ENCODE peak calls at places on chromosome 7, in five cellular contexts. One of them, this sample, is unnamed.

GRCh38 chr7:131521651-131522163 is 34.7 kb downstream of the PODXL start:
- DNase-seq in psoas muscle: no peak
- DNase-seq in kidney: peak; percentile 78
- DNase-seq in CD4-positive, alpha-beta T cell: no peak
- DNase-seq in right atrium auricular region: no peak
- DNase-seq in this sample: no peak

GRCh38 chr7:33853361-33854062 is 51.8 kb upstream of the BMPER start:
- DNase-seq in CD4-positive, alpha-beta T cell: no peak
- DNase-seq in psoas muscle: no peak
- DNase-seq in right atrium auricular region: no peak
- DNase-seq in kidney: no peak
- DNase-seq in this sample: no peak

GRCh38 chr7:37391791-37392672 is 56.6 kb downstream of the ELMO1 start:
- DNase-seq in kidney: no peak
- DNase-seq in right atrium auricular region: no peak
- DNase-seq in CD4-positive, alpha-beta T cell: no peak
- DNase-seq in psoas muscle: no peak
- DNase-seq in this sample: no peak

GRCh38 chr7:36186359-36186758 is 33.3 kb downstream of the EEPD1 start:
- DNase-seq in psoas muscle: no peak
- DNase-seq in CD4-positive, alpha-beta T cell: no peak
- DNase-seq in right atrium auricular region: no peak
- DNase-seq in kidney: no peak
- DNase-seq in this sample: no peak

GRCh38 chr7:81859433-81859832 is 89.6 kb upstream of the HGF start:
- DNase-seq in psoas muscle: no peak
- DNase-seq in kidney: no peak
- DNase-seq in CD4-positive, alpha-beta T cell: no peak
- DNase-seq in right atrium auricular region: no peak
- DNase-seq in this sample: no peak

GRCh38 chr7:130365511-130366441 is 14.5 kb upstream of the CPA1 start:
- DNase-seq in psoas muscle: peak; percentile 87
- DNase-seq in CD4-positive, alpha-beta T cell: no peak
- DNase-seq in right atrium auricular region: no peak
- DNase-seq in kidney: no peak
- DNase-seq in this sample: no peak

GRCh38 chr7:12436126-12436525 is 32.5 kb upstream of the VWDE start:
- DNase-seq in right atrium auricular region: no peak
- DNase-seq in CD4-positive, alpha-beta T cell: no peak
- DNase-seq in kidney: no peak
- DNase-seq in psoas muscle: no peak
- DNase-seq in this sample: no peak

GRCh38 chr7:130865408-130866236 is 131.6 kb upstream of the KLF14 start:
- DNase-seq in psoas muscle: no peak
- DNase-seq in kidney: no peak
- DNase-seq in right atrium auricular region: no peak
- DNase-seq in CD4-positive, alpha-beta T cell: no peak
- DNase-seq in this sample: no peak

GRCh38 chr7:143954163-143954894 is at the start of gene OR2F1:
- DNase-seq in right atrium auricular region: no peak
- DNase-seq in kidney: no peak
- DNase-seq in CD4-positive, alpha-beta T cell: no peak
- DNase-seq in psoas muscle: no peak
- DNase-seq in this sample: no peak

GRCh38 chr7:12684186-12684585 is 3.2 kb upstream of the ARL4A start:
- DNase-seq in CD4-positive, alpha-beta T cell: no peak
- DNase-seq in kidney: no peak
- DNase-seq in psoas muscle: no peak
- DNase-seq in right atrium auricular region: no peak
- DNase-seq in this sample: no peak

GRCh38 chr7:83259064-83259463 is 96.4 kb upstream of the PCLO start:
- DNase-seq in right atrium auricular region: no peak
- DNase-seq in CD4-positive, alpha-beta T cell: no peak
- DNase-seq in psoas muscle: no peak
- DNase-seq in kidney: no peak
- DNase-seq in this sample: no peak

GRCh38 chr7:12389089-12389700 is 14.5 kb downstream of the VWDE start:
- DNase-seq in psoas muscle: no peak
- DNase-seq in CD4-positive, alpha-beta T cell: peak; percentile 7
- DNase-seq in right atrium auricular region: no peak
- DNase-seq in kidney: no peak
- DNase-seq in this sample: peak; percentile 33

GRCh38 chr7:82729172-82730030 is 285.8 kb upstream of the CACNA2D1 start:
- DNase-seq in right atrium auricular region: no peak
- DNase-seq in kidney: no peak
- DNase-seq in psoas muscle: no peak
- DNase-seq in CD4-positive, alpha-beta T cell: no peak
- DNase-seq in this sample: no peak

GRCh38 chr7:24573554-24574338 is 494 bp downstream of the PALS2 start:
- DNase-seq in kidney: peak; percentile 83
- DNase-seq in right atrium auricular region: peak; percentile 60
- DNase-seq in psoas muscle: peak; percentile 67
- DNase-seq in CD4-positive, alpha-beta T cell: peak; percentile 13
- DNase-seq in this sample: peak; percentile 51

GRCh38 chr7:75798770-75799169 is 14.8 kb downstream of the CCL24 start:
- DNase-seq in kidney: no peak
- DNase-seq in right atrium auricular region: no peak
- DNase-seq in CD4-positive, alpha-beta T cell: no peak
- DNase-seq in psoas muscle: no peak
- DNase-seq in this sample: no peak

GRCh38 chr7:2241580-2242540 is at the start of the genes MRM2 and NUDT1:
- DNase-seq in kidney: peak; percentile 94
- DNase-seq in psoas muscle: peak; percentile 92
- DNase-seq in CD4-positive, alpha-beta T cell: peak; percentile 28
- DNase-seq in right atrium auricular region: peak; percentile 85
- DNase-seq in this sample: peak; percentile 41

GRCh38 chr7:97732567-97733275 is 835 bp downstream of the TAC1 start:
- DNase-seq in psoas muscle: no peak
- DNase-seq in CD4-positive, alpha-beta T cell: no peak
- DNase-seq in right atrium auricular region: no peak
- DNase-seq in kidney: peak; percentile 65
- DNase-seq in this sample: no peak

GRCh38 chr7:147896121-147896520 is 694.4 kb upstream of the C7orf33 start:
- DNase-seq in kidney: no peak
- DNase-seq in psoas muscle: no peak
- DNase-seq in right atrium auricular region: no peak
- DNase-seq in CD4-positive, alpha-beta T cell: no peak
- DNase-seq in this sample: no peak

GRCh38 chr7:34158311-34158710 is 253.0 kb downstream of the BMPER start:
- DNase-seq in right atrium auricular region: peak; percentile 76
- DNase-seq in CD4-positive, alpha-beta T cell: no peak
- DNase-seq in psoas muscle: peak; percentile 85
- DNase-seq in kidney: no peak
- DNase-seq in this sample: no peak

DNA sequence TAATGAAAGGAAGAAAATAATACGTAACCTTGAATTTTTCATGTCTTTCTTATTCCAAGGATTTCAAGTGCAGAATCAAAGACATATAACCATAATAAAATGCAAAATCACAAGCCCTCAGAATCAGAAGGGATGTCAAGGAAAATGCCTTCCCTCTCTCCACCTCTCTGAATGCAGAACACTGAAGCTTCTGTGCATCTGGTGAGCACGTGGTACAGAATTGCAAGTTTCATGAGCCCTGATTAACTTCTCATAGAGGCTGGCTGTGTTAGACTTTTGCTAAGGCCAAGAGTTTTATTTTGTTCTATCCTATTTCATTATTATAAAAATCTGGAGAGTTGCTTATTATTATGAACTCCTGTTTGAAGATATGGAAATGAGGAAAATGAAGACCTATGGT is 533.7 kb upstream of the POM121L12 start:
- DNase-seq in psoas muscle: no peak
- DNase-seq in CD4-positive, alpha-beta T cell: no peak
- DNase-seq in right atrium auricular region: no peak
- DNase-seq in kidney: no peak
- DNase-seq in this sample: no peak
- H3K27ac ChIP-seq in psoas muscle: no peak overlapping the region
- H3K27ac ChIP-seq in CD4-positive, alpha-beta T cell: no peak overlapping the region
- H3K27ac ChIP-seq in right atrium auricular region: no peak overlapping the region
- H3K27ac ChIP-seq in kidney: no peak overlapping the region
- H3K27ac ChIP-seq in this sample: no peak overlapping the region

GRCh38 chr7:157404845-157405481 is 68.2 kb downstream of the DNAJB6 start:
- DNase-seq in right atrium auricular region: peak; percentile 76
- DNase-seq in CD4-positive, alpha-beta T cell: no peak
- DNase-seq in psoas muscle: no peak
- DNase-seq in kidney: peak; percentile 38
- DNase-seq in this sample: no peak

GRCh38 chr7:157401567-157402387 is 65.0 kb downstream of the DNAJB6 start:
- DNase-seq in right atrium auricular region: no peak
- DNase-seq in kidney: peak; percentile 50
- DNase-seq in CD4-positive, alpha-beta T cell: no peak
- DNase-seq in psoas muscle: no peak
- DNase-seq in this sample: no peak

GRCh38 chr7:157404002-157404401 is 67.2 kb downstream of the DNAJB6 start:
- DNase-seq in psoas muscle: no peak
- DNase-seq in CD4-positive, alpha-beta T cell: no peak
- DNase-seq in kidney: no peak
- DNase-seq in right atrium auricular region: no peak
- DNase-seq in this sample: no peak

GRCh38 chr7:157402388-157402703 is 65.5 kb downstream of the DNAJB6 start:
- DNase-seq in kidney: peak; percentile 57
- DNase-seq in CD4-positive, alpha-beta T cell: no peak
- DNase-seq in psoas muscle: no peak
- DNase-seq in right atrium auricular region: no peak
- DNase-seq in this sample: no peak

DNA sequence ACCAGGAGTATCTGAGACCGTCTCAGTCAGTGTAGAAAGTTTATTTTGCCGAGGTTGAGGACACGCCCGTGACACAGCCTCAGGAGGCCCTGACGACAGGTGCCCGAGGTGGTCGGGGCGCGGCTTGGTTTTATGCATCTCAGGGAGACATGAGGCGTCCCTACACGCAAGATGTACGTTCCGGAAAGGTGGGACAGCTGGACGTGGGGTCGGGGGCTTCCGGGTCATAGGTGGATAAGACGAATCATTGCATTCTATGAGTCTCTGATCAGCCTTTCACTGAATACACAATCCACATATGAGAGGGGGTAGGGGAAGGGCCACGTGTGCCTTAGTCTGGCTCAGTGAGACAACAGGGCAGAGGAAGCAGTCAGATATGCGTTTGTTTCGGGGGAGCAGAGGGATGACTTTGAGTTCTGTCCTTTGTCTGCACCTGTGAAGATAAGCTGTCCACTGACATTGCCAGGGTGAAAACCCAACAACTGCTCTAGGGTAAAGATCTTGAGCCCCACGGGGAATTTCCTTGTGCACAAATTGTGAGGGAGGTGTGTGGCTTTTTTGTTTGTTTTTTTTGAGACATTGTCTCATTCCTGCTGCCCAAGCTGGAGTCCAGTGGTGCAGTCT is 66.2 kb downstream of the DNAJB6 start:
- DNase-seq in psoas muscle: no peak
- DNase-seq in kidney: peak; percentile 57
- DNase-seq in CD4-positive, alpha-beta T cell: no peak
- DNase-seq in right atrium auricular region: no peak
- DNase-seq in this sample: no peak
- H3K27ac ChIP-seq in psoas muscle: no peak overlapping the region
- H3K27ac ChIP-seq in kidney: no peak overlapping the region
- H3K27ac ChIP-seq in CD4-positive, alpha-beta T cell: no peak overlapping the region
- H3K27ac ChIP-seq in right atrium auricular region: peak overlapping the region; percentile 1
- H3K27ac ChIP-seq in this sample: no peak overlapping the region

GRCh38 chr7:13850185-13850752 is 139.2 kb downstream of the ETV1 start:
- DNase-seq in right atrium auricular region: no peak
- DNase-seq in CD4-positive, alpha-beta T cell: peak; percentile 14
- DNase-seq in kidney: no peak
- DNase-seq in psoas muscle: no peak
- DNase-seq in this sample: peak; percentile 84

GRCh38 chr7:13846386-13846785 is 143.1 kb downstream of the ETV1 start:
- DNase-seq in CD4-positive, alpha-beta T cell: no peak
- DNase-seq in right atrium auricular region: no peak
- DNase-seq in kidney: no peak
- DNase-seq in psoas muscle: no peak
- DNase-seq in this sample: no peak

GRCh38 chr7:13849528-13849892 is 140.0 kb downstream of the ETV1 start:
- DNase-seq in right atrium auricular region: no peak
- DNase-seq in kidney: no peak
- DNase-seq in psoas muscle: no peak
- DNase-seq in CD4-positive, alpha-beta T cell: no peak
- DNase-seq in this sample: no peak

GRCh38 chr7:13851756-13852155 is 137.7 kb downstream of the ETV1 start:
- DNase-seq in CD4-positive, alpha-beta T cell: no peak
- DNase-seq in kidney: no peak
- DNase-seq in psoas muscle: no peak
- DNase-seq in right atrium auricular region: no peak
- DNase-seq in this sample: no peak

DNA sequence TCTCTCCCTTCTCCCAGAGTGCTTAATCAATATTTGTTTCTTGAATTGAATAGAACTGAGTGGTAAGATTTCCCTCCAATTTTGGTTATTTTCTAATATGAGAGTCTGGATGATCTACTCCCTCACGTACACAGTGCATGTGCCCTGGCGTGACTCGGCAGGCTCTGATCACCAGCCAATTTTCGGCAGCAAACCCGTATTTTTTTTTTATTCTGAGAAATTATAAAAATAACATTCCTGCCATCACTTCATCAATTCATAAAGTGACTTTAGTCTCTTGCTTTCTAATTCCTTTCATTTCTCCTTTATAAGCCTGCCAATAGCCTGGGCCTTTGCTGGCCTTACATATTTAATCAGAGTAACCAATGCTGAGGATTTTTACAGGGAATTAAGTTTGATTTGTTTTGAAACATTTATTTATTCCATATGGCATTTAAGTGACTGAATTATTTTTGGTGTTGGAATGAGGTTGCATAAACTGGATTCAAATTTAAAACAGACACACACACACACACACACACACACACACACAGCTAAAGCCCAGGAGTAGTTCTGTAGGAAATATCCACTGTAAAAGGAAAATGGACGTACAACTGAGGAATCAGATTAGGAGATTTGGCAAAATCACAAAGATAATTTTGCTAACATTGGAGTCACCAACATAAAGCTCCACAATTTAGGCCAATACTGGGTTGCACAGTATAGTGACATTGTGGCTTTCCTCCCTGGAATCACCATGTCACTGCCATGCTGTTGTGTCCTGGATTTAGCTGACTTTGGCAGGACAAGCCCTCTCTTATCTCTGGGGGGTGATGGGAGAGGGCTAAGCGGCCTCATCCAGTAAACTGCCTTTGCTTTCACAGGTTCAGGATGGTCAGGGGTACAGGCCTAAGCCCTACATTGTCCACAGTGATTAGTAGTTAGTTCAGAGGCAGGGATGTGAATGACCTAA is 140.6 kb downstream of the ETV1 start:
- DNase-seq in right atrium auricular region: no peak
- DNase-seq in CD4-positive, alpha-beta T cell: no peak
- DNase-seq in kidney: no peak
- DNase-seq in psoas muscle: no peak
- DNase-seq in this sample: no peak
- H3K27ac ChIP-seq in right atrium auricular region: no peak overlapping the region
- H3K27ac ChIP-seq in CD4-positive, alpha-beta T cell: no peak overlapping the region
- H3K27ac ChIP-seq in kidney: no peak overlapping the region
- H3K27ac ChIP-seq in psoas muscle: no peak overlapping the region
- H3K27ac ChIP-seq in this sample: no peak overlapping the region

DNA sequence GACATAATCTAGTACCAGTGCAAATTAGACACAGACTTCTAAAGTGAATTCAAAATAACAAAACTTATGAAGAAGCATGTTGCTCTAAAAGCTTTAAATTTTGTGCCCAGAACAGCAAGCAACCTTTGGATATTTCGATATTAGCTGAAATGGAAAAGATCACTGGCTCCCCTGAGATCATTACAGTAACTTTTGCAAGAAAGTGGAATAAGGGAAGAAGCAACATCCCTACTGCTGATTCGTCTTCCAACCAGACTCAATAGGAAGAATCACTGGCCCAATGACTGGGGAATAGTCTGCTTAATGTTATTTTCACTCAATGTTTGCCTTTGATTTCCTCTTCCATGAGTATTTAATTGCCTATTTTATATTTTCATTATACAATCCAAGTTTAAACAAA is 7.9 kb downstream of the SKAP2 start:
- DNase-seq in CD4-positive, alpha-beta T cell: no peak
- DNase-seq in right atrium auricular region: no peak
- DNase-seq in kidney: no peak
- DNase-seq in psoas muscle: no peak
- DNase-seq in this sample: no peak
- H3K27ac ChIP-seq in CD4-positive, alpha-beta T cell: no peak overlapping the region
- H3K27ac ChIP-seq in right atrium auricular region: no peak overlapping the region
- H3K27ac ChIP-seq in kidney: peak overlapping the region; percentile 63
- H3K27ac ChIP-seq in psoas muscle: peak overlapping the region; percentile 12
- H3K27ac ChIP-seq in this sample: no peak overlapping the region

This sample was measured in CD4-positive, alpha-beta memory T cell.